ENCODE peak calls at places on chromosomes 2 and 18, in seven cellular contexts. T is lower leg skin, B is tibial nerve, U is esophagus squamous epithelium, F is testis, X is prostate gland, H is sigmoid colon. R is an unnamed sample.

GRCh38 chr18:60372598-60372997 is at the start of gene MC4R:
- DNase-seq in H (no peak), T (no peak), B (no peak), U (no peak), X (no peak), F (peak), R (no peak)

GRCh38 chr18:57959278-57959677 is 84.7 kb upstream of the NEDD4L start:
- DNase-seq in B (no peak), X (no peak), H (no peak), T (no peak), F (peak), U (no peak), R (peak)

GRCh38 chr2:12717191-12717987 is 653 bp downstream of the TRIB2 start:
- DNase-seq in B (no peak), U (peak), T (no peak), F (peak), H (peak), X (peak), R (peak)

GRCh38 chr2:121293450-121294325 is 8.7 kb upstream of the TFCP2L1 start:
- DNase-seq in B (no peak), H (no peak), F (peak), X (no peak), T (peak), U (no peak), R (no peak)

GRCh38 chr2:46163804-46164569 is 133.2 kb upstream of the EPAS1 start:
- DNase-seq in U (no peak), T (peak), B (no peak), H (no peak), X (no peak), F (no peak), R (no peak)

GRCh38 chr2:151619337-151619989 is 114.8 kb downstream of the NEB start:
- DNase-seq in X (no peak), T (no peak), H (no peak), U (no peak), B (no peak), F (no peak), R (no peak)

GRCh38 chr2:208556954-208557601 is 150.5 kb downstream of the PTH2R start:
- DNase-seq in B (no peak), U (no peak), H (no peak), F (no peak), T (no peak), X (no peak), R (no peak)

GRCh38 chr2:167289651-167290410 is 401.6 kb downstream of the XIRP2 start:
- DNase-seq in T (no peak), U (no peak), B (no peak), X (no peak), F (no peak), H (no peak), R (no peak)

GRCh38 chr18:79454034-79454735 is 58.5 kb downstream of the NFATC1 start:
- DNase-seq in U (no peak), F (no peak), T (no peak), H (no peak), B (no peak), X (peak), R (no peak)

GRCh38 chr18:32607816-32608215 is 137.1 kb upstream of the GAREM1 start:
- DNase-seq in T (no peak), F (no peak), H (no peak), B (no peak), X (no peak), U (no peak), R (no peak)

GRCh38 chr2:143937563-143938346 is 582.2 kb downstream of the ZEB2 start:
- DNase-seq in U (no peak), F (peak), T (no peak), H (no peak), X (no peak), B (no peak), R (no peak)

GRCh38 chr2:181944164-181944913 is 41.3 kb upstream of the PPP1R1C start:
- DNase-seq in B (no peak), H (no peak), X (no peak), T (no peak), F (no peak), U (no peak), R (no peak)

GRCh38 chr2:36371963-36372391 is 16.4 kb downstream of the CRIM1 start:
- DNase-seq in F (no peak), T (peak), U (no peak), B (no peak), H (no peak), X (peak), R (no peak)

GRCh38 chr2:26979761-26980160 is 9.3 kb downstream of the MAPRE3 start:
- DNase-seq in F (no peak), X (no peak), H (peak), U (no peak), B (no peak), T (no peak), R (no peak)

DNA sequence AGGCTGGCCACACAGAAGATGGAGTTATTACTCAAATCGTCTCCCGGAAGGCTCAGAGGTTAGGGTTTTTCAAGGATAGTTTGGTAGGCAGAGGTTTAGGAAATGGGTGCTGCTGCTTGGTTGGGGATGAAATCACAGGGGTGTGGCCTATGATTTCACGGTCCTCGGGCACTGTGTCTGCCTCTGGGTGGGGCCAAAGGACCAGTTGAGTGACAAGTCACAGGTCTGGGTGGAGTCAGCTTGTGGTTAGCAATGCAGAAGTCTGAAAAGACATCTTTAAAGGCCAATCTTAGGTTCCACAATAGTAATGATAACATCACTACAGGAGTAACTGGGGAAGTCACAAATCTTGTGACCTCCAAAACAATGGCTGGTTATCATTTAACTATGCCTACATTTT is 387.8 kb downstream of the ZNF521 start:
- DNase-seq in H (no peak), X (no peak), T (no peak), B (no peak), F (no peak), U (no peak), R (no peak)
- TF ChIP-seq CTCF in H (no peak), X (no peak), T (no peak), B (no peak), F (no peak), U (no peak), R (no peak)

DNA sequence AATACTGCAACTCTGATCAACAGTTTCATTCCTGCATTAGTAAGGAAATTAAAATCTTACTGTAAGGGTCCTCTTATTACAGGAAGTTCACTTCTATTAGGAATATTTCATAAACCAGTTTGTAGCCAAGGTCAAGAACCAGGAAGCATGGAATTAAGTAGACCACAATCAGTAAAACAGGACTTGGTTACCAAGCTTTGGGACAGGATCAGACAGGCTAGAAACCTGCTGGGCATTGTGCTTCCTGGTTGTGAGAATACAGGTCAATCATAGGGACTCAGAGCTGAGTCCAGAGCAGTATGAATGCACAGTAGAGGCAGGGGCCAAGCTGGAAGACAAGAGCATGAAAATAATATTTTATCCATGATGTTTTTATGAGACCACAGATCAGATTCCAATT is 248.0 kb downstream of the IKZF2 start:
- DNase-seq in T (no peak), U (no peak), H (no peak), X (no peak), F (no peak), B (no peak), R (no peak)
- TF ChIP-seq POLR2A in T (no peak), U (no peak), H (no peak), X (no peak), F (no peak), B (no peak), R (no peak)

DNA sequence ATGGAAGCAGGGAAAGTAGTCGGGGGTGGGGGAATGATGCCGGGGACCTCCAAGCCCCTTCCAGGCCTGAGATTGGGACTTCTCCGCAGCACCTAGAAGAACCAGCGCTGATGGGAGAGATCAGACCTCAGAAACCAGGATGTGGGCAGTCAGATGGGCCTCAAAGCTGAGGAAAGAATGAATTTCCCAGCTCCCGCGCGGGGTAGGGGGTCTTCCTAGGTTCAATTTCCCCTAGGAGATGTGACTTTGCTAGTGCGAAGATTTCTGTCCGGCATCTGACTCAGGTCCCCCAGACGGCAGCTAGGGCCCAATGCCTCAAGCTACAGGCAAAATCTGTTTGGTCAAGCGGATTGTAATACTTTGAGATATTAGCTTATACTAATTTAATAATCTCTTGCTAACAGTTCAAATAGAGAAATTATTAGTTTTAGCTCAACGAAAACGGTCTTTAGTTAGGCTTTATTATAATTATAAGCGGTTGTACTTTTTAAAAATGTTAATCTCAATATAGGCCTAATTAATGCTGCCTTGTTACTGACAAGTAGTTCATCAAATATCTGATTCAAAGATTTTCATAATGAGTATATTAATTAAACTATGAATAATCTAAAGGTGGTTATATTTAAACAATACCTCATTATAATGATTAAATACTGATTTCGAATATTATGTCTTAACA is 5.8 kb downstream of the DLX1 start:
- DNase-seq in U (no peak), H (no peak), T (peak), B (no peak), F (no peak), X (no peak), R (no peak)
- TF ChIP-seq CTCF in U (no peak), H (no peak), T (no peak), B (no peak), F (no peak), X (no peak), R (no peak)

GRCh38 chr18:49476664-49477411 is 10.2 kb downstream of the C18orf32 start:
- DNase-seq in X (no peak), T (no peak), F (no peak), B (no peak), H (no peak), U (no peak), R (no peak)
- TF ChIP-seq POLR2A in X (no peak), T (no peak), F (no peak), B (no peak), H (no peak), U (no peak), R (no peak)

DNA sequence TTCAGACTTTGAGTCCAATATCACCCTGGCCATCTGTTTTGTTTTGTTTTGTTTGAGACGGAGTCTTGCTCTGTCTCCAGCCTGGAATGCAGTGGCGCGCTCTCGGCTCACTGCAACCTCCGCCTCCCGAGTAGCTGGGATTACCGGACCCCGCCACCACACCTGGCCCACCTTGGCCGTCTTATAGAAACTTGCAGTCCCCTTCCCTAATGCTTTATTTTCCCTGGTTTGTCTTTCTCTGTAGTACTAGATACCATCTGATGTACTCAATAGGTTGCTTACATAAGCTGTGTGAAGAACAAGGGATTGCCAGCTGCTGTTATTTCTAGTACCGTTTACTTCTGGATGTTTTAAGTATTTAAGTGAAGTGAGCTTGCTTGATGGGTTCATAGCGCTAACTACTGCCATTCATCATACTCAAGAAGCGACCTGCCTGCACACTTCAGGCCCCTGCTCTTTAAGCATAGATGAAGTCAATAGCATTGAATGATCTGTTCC is 1.2 kb downstream of the RPL31 start:
- DNase-seq in T (peak), H (no peak), U (no peak), F (no peak), B (no peak), X (no peak), R (no peak)
- TF ChIP-seq CTCF in T (no peak), H (no peak), U (no peak), F (no peak), B (no peak), X (no peak), R (no peak)

R was measured in right lobe of liver.